ENCODE peak calls at places on chromosomes 3 and 15, in five cellular contexts. P is uterus; N is fibroblast of lung; J is breast epithelium; W is naive thymus-derived CD4-positive, alpha-beta T cell. G is an unnamed sample. For H3K9me3, the result is how much of the 10 kb centered on the place peaks cover.

GRCh38 chr3:133038089-133038730 is at the start of gene TMEM108:
- DNase-seq in P (peak), N (peak), J (peak), W (no peak), G (peak)

GRCh38 chr3:161551697-161552096 is 55.1 kb downstream of the OTOL1 start:
- DNase-seq in P (no peak), N (no peak), J (no peak), W (no peak), G (no peak)

GRCh38 chr3:192653862-192654261 is 73.5 kb downstream of the FGF12 start:
- DNase-seq in P (no peak), N (no peak), J (no peak), W (no peak), G (no peak)

GRCh38 chr3:79085166-79085565 is 682.6 kb downstream of the ROBO1 start:
- DNase-seq in P (no peak), N (peak), J (no peak), W (no peak), G (no peak)

GRCh38 chr3:58924581-58924980 is 125.2 kb downstream of the CFAP20DC start:
- DNase-seq in P (no peak), N (peak), J (no peak), W (no peak), G (no peak)

GRCh38 chr3:11312139-11312538 is 39.9 kb downstream of the ATG7 start:
- DNase-seq in P (no peak), N (no peak), J (no peak), W (no peak), G (no peak)

GRCh38 chr15:85518979-85519761 is 138.8 kb downstream of the AKAP13 start:
- DNase-seq in P (no peak), N (no peak), J (no peak), W (no peak), G (no peak)

GRCh38 chr3:62587169-62587568 is 213.8 kb upstream of the FEZF2 start:
- DNase-seq in P (no peak), N (peak), J (no peak), W (no peak), G (no peak)

GRCh38 chr15:92541197-92542190 is 114.1 kb downstream of the FAM174B start:
- DNase-seq in P (no peak), N (peak), J (no peak), W (no peak), G (peak)

GRCh38 chr15:25436707-25437106 is 2.1 kb downstream of the UBE3A start:
- DNase-seq in P (no peak), N (no peak), J (no peak), W (no peak), G (no peak)

GRCh38 chr15:65888998-65889397 is 19.7 kb downstream of the RAB11A start:
- DNase-seq in P (no peak), N (no peak), J (no peak), W (no peak), G (no peak)

GRCh38 chr15:20346082-20346805 is 195.4 kb downstream of the GOLGA6L6 start:
- DNase-seq in P (no peak), N (no peak), J (peak), W (no peak), G (peak)

GRCh38 chr15:20348900-20349773 is 192.5 kb downstream of the GOLGA6L6 start:
- DNase-seq in P (no peak), N (no peak), J (peak), W (no peak), G (peak)

GRCh38 chr15:20345401-20345958 is 196.1 kb downstream of the GOLGA6L6 start:
- DNase-seq in P (no peak), N (no peak), J (no peak), W (no peak), G (peak)

GRCh38 chr15:20349774-20350498 is 191.7 kb downstream of the GOLGA6L6 start:
- DNase-seq in P (peak), N (no peak), J (peak), W (no peak), G (peak)

GRCh38 chr15:20348291-20348899 is 193.2 kb downstream of the GOLGA6L6 start:
- DNase-seq in P (no peak), N (no peak), J (peak), W (no peak), G (no peak)
- H3K9me3 ChIP-seq in P (under half), N (under half), J (half or more), W (under half), G (under half)

GRCh38 chr3:32283304-32283703 is 44.8 kb downstream of the CMTM8 start:
- DNase-seq in P (no peak), N (no peak), J (no peak), W (no peak), G (peak)
- H3K27ac ChIP-seq in P (no peak), N (no peak), J (peak), W (no peak), G (peak)

GRCh38 chr15:50964075-50964474 is 55.6 kb downstream of the AP4E1 start:
- DNase-seq in P (no peak), N (no peak), J (no peak), W (no peak), G (no peak)
- H3K9me3 ChIP-seq in P (under half), N (under half), J (under half), W (under half), G (under half)

DNA sequence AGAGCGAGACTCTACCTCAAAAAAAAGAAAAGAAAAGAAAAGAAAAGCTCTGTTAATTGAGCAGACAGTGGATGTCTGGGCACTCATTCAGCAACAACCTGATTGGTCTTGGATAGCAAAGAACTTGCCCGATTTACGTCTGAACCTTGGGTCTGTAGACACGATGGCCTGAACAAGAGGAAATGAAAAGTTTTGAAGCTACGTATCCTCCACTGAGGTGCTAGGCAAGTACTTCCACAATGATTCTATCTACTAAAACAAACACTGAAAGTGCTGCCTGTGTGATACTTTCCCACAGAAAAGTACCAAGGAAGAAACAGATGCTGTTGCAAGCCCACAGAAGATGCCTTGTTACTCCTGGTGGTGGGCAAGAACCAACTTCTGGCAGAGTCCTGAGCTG is 21.8 kb upstream of the MUSTN1 start:
- DNase-seq in P (no peak), N (no peak), J (no peak), W (no peak), G (no peak)
- H3K27ac ChIP-seq in P (no peak), N (no peak), J (no peak), W (no peak), G (no peak)

DNA sequence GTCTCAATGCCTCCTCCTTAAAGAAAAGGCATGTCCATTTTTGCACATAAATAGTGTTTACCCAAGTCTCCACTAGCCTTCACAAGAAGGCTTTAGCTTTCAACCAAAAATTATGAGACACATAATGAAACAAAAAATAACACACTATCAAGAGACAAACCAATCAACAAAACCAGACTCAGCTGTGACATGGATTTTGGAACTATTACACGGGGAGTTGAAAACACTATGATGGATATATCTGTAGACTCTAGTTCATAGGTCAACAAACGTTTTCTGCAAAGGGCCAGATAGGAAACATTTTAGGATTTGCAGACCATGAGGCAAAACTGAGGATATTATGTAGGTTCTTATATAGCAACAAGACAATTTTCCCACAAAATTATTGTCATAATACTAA is 24.9 kb downstream of the MYL3 start:
- DNase-seq in P (no peak), N (no peak), J (no peak), W (no peak), G (no peak)
- H3K9me3 ChIP-seq in P (under half), N (under half), J (under half), W (under half), G (under half)

DNA sequence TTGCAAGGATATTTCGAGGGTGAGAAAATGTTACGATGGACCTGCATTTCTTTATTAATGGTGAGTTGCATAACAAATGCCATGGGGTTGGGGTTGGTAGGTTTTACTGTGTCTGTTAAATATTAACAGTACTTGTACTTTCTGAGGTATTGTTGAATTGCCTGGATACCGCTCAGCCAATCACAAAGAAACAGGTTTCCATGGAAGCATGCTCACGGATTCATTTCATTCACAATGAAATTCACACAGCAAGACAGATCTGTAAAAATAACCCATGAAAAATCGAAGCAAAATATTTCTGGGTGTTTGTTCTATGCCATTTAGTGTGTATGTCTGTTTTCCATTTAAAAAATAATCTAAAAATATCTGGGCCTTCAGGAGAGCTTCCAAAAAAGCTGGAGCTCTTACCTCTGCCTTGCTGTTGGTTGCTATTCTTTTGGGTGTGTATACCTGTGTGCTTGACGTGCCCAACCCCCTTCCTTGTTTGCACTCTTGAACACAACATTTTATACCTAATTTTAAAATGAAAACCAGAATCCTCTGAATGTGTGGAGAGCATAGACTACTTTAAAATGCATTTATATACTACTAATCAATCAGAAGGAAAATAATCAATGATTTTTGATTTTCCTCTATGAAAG is 479.8 kb upstream of the TBL1XR1 start:
- DNase-seq in P (no peak), N (no peak), J (no peak), W (no peak), G (no peak)
- H3K27ac ChIP-seq in P (no peak), N (no peak), J (no peak), W (no peak), G (no peak)

GRCh38 chr3:138560501-138560900 is 33.6 kb downstream of the CEP70 start:
- DNase-seq in P (no peak), N (peak), J (no peak), W (no peak), G (no peak)

DNA sequence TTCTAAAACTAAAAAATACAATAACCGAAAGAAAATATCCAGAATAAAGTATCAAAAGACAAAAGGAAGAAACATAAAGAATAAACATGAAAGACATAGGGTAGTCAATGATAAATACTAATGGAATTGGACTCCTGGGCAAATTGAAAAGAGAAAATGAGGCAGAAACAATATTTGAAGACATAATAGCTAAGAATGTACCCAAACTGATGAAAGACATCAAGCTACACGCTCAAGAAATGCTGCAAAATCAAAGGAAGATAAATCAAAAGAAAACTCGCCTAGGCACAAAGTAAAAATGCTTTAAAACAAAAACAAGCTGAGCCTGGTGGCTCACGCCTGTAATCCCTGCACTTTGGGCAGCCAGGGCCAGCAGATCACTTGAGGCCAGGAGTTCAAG is 34.9 kb downstream of the CEP70 start:
- DNase-seq in P (no peak), N (no peak), J (no peak), W (no peak), G (no peak)
- H3K9me3 ChIP-seq in P (under half), N (under half), J (under half), W (under half), G (under half)